ENCODE peak calls at places on chromosomes 13 and 19, in seven cellular contexts. One of them, this sample, is unnamed.
A peak's percentile ranks its signal among the peaks of the same experiment; 100 is the strongest.

GRCh38 chr19:1811472-1811894 is 593 bp downstream of the ATP8B3 start:
- DNase-seq in trophoblast cell: peak; percentile 91
- DNase-seq in IMR-90: peak; percentile 67
- DNase-seq in neuronal stem cell: no peak
- DNase-seq in mesenchymal stem cell: peak; percentile 66
- DNase-seq in mesendoderm: peak; percentile 41
- DNase-seq in H1: no peak
- DNase-seq in this sample: no peak

GRCh38 chr13:105346141-105346766 is 1189.2 kb downstream of the EFNB2 start:
- DNase-seq in IMR-90: peak; percentile 90
- DNase-seq in trophoblast cell: peak; percentile 17
- DNase-seq in H1: no peak
- DNase-seq in neuronal stem cell: no peak
- DNase-seq in mesendoderm: no peak
- DNase-seq in mesenchymal stem cell: peak; percentile 90
- DNase-seq in this sample: no peak

GRCh38 chr13:97621631-97622030 is 187.7 kb downstream of the RAP2A start:
- DNase-seq in mesenchymal stem cell: no peak
- DNase-seq in mesendoderm: peak; percentile 51
- DNase-seq in neuronal stem cell: peak; percentile 20
- DNase-seq in trophoblast cell: no peak
- DNase-seq in H1: peak; percentile 66
- DNase-seq in IMR-90: no peak
- DNase-seq in this sample: peak; percentile 73

GRCh38 chr13:52454459-52454824 is 836 bp upstream of the CKAP2 start:
- DNase-seq in mesenchymal stem cell: peak; percentile 6
- DNase-seq in neuronal stem cell: no peak
- DNase-seq in H1: no peak
- DNase-seq in mesendoderm: peak; percentile 3
- DNase-seq in trophoblast cell: no peak
- DNase-seq in IMR-90: peak; percentile 8
- DNase-seq in this sample: peak; percentile 27

GRCh38 chr19:41860419-41861097 is 503 bp downstream of the RPS19 start:
- DNase-seq in neuronal stem cell: no peak
- DNase-seq in trophoblast cell: no peak
- DNase-seq in mesendoderm: no peak
- DNase-seq in H1: no peak
- DNase-seq in IMR-90: no peak
- DNase-seq in mesenchymal stem cell: peak; percentile 5
- DNase-seq in this sample: no peak

GRCh38 chr13:110419391-110419791 is 112.3 kb downstream of the COL4A2 start:
- DNase-seq in H1: no peak
- DNase-seq in trophoblast cell: peak; percentile 96
- DNase-seq in mesendoderm: no peak
- DNase-seq in mesenchymal stem cell: no peak
- DNase-seq in neuronal stem cell: no peak
- DNase-seq in IMR-90: no peak
- DNase-seq in this sample: no peak

GRCh38 chr19:17411801-17412200 is 6.4 kb upstream of the BST2 start:
- DNase-seq in mesendoderm: no peak
- DNase-seq in neuronal stem cell: no peak
- DNase-seq in H1: no peak
- DNase-seq in mesenchymal stem cell: no peak
- DNase-seq in IMR-90: no peak
- DNase-seq in trophoblast cell: no peak
- DNase-seq in this sample: no peak

GRCh38 chr19:3687774-3688706 is 12.2 kb downstream of the PIP5K1C start:
- DNase-seq in H1: no peak
- DNase-seq in trophoblast cell: peak; percentile 87
- DNase-seq in mesenchymal stem cell: no peak
- DNase-seq in neuronal stem cell: no peak
- DNase-seq in IMR-90: no peak
- DNase-seq in mesendoderm: peak; percentile 58
- DNase-seq in this sample: peak; percentile 71

GRCh38 chr13:97028441-97029299 is 34.4 kb upstream of the OXGR1 start:
- DNase-seq in trophoblast cell: peak; percentile 73
- DNase-seq in IMR-90: peak; percentile 40
- DNase-seq in mesendoderm: peak; percentile 62
- DNase-seq in H1: peak; percentile 79
- DNase-seq in neuronal stem cell: peak; percentile 59
- DNase-seq in mesenchymal stem cell: peak; percentile 58
- DNase-seq in this sample: peak; percentile 37

GRCh38 chr19:3975144-3975543 is 4.2 kb upstream of the DAPK3 start:
- DNase-seq in H1: peak; percentile 40
- DNase-seq in mesendoderm: no peak
- DNase-seq in mesenchymal stem cell: no peak
- DNase-seq in IMR-90: no peak
- DNase-seq in trophoblast cell: no peak
- DNase-seq in neuronal stem cell: no peak
- DNase-seq in this sample: peak; percentile 30

GRCh38 chr13:101631403-101631802 is 178.9 kb downstream of the ITGBL1 start:
- DNase-seq in IMR-90: no peak
- DNase-seq in trophoblast cell: no peak
- DNase-seq in H1: no peak
- DNase-seq in mesendoderm: no peak
- DNase-seq in mesenchymal stem cell: no peak
- DNase-seq in neuronal stem cell: no peak
- DNase-seq in this sample: no peak

GRCh38 chr13:52405767-52406494 is at the start of gene THSD1:
- DNase-seq in neuronal stem cell: peak; percentile 17
- DNase-seq in mesenchymal stem cell: no peak
- DNase-seq in mesendoderm: peak; percentile 27
- DNase-seq in IMR-90: peak; percentile 41
- DNase-seq in trophoblast cell: no peak
- DNase-seq in H1: peak; percentile 65
- DNase-seq in this sample: peak; percentile 55

GRCh38 chr19:2207991-2208860 is 27.9 kb downstream of the PLEKHJ1 start:
- DNase-seq in IMR-90: peak; percentile 57
- DNase-seq in mesendoderm: peak; percentile 62
- DNase-seq in neuronal stem cell: peak; percentile 40
- DNase-seq in mesenchymal stem cell: peak; percentile 91
- DNase-seq in trophoblast cell: no peak
- DNase-seq in H1: peak; percentile 72
- DNase-seq in this sample: peak; percentile 74

GRCh38 chr13:98766120-98766519 is 13.6 kb upstream of the SLC15A1 start:
- DNase-seq in trophoblast cell: no peak
- DNase-seq in neuronal stem cell: no peak
- DNase-seq in mesendoderm: no peak
- DNase-seq in H1: no peak
- DNase-seq in IMR-90: no peak
- DNase-seq in mesenchymal stem cell: no peak
- DNase-seq in this sample: no peak

GRCh38 chr13:96229356-96229755 is 139.4 kb downstream of the HS6ST3 start:
- DNase-seq in trophoblast cell: peak; percentile 14
- DNase-seq in mesenchymal stem cell: peak; percentile 17
- DNase-seq in mesendoderm: peak; percentile 86
- DNase-seq in neuronal stem cell: no peak
- DNase-seq in IMR-90: no peak
- DNase-seq in H1: no peak
- DNase-seq in this sample: peak; percentile 43

GRCh38 chr19:51294211-51294976 is 17.1 kb upstream of the IGLON5 start:
- DNase-seq in trophoblast cell: no peak
- DNase-seq in mesenchymal stem cell: no peak
- DNase-seq in IMR-90: no peak
- DNase-seq in neuronal stem cell: no peak
- DNase-seq in mesendoderm: peak; percentile 44
- DNase-seq in H1: peak; percentile 55
- DNase-seq in this sample: peak; percentile 73

GRCh38 chr13:89695343-89696257 is 1651.9 kb upstream of the MIR17HG start:
- DNase-seq in mesendoderm: peak; percentile 77
- DNase-seq in H1: peak; percentile 82
- DNase-seq in neuronal stem cell: peak; percentile 57
- DNase-seq in mesenchymal stem cell: peak; percentile 65
- DNase-seq in trophoblast cell: peak; percentile 20
- DNase-seq in IMR-90: peak; percentile 8
- DNase-seq in this sample: peak; percentile 46

DNA sequence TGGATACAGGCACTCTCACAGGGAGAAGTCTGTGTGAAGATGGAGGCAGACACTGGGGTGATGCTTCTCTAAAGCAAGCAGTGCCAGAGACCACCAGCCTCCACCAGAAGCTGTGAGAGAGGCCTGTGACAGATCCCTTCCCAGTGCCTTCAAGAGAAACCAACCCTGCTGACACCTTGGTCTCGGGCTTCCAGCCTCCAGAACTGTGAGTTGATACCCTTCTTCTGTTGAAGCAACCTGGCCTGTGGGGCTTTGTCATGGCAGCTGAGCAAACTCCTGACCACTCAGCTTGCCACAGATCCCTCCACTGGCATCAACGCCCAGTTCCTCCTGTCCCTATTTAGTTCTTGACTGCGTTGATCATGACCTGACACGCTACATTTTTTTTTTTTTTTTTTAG is 29.0 kb downstream of the ELAVL1 start:
- DNase-seq in trophoblast cell: no peak
- DNase-seq in neuronal stem cell: no peak
- DNase-seq in mesendoderm: no peak
- DNase-seq in IMR-90: no peak
- DNase-seq in mesenchymal stem cell: no peak
- DNase-seq in H1: no peak
- DNase-seq in this sample: no peak
- H2AK5ac ChIP-seq in trophoblast cell: no peak overlapping the region
- H2AK5ac ChIP-seq in neuronal stem cell: no peak overlapping the region
- H2AK5ac ChIP-seq in mesendoderm: no peak overlapping the region
- H2AK5ac ChIP-seq in IMR-90: no peak overlapping the region
- H2AK5ac ChIP-seq in mesenchymal stem cell: no peak overlapping the region
- H2AK5ac ChIP-seq in H1: no peak overlapping the region
- H2AK5ac ChIP-seq in this sample: no peak overlapping the region

GRCh38 chr19:15222738-15223648 is 9.3 kb downstream of the EPHX3 start:
- DNase-seq in mesendoderm: peak; percentile 99
- DNase-seq in mesenchymal stem cell: peak; percentile 96
- DNase-seq in IMR-90: peak; percentile 95
- DNase-seq in trophoblast cell: peak; percentile 85
- DNase-seq in neuronal stem cell: peak; percentile 98
- DNase-seq in H1: peak; percentile 92
- DNase-seq in this sample: peak; percentile 98

GRCh38 chr19:15223649-15224371 is 8.4 kb downstream of the EPHX3 start:
- DNase-seq in neuronal stem cell: no peak
- DNase-seq in trophoblast cell: no peak
- DNase-seq in IMR-90: no peak
- DNase-seq in H1: no peak
- DNase-seq in mesenchymal stem cell: peak; percentile 36
- DNase-seq in mesendoderm: peak; percentile 47
- DNase-seq in this sample: no peak

GRCh38 chr19:15231256-15231655 is 992 bp downstream of the EPHX3 start:
- DNase-seq in mesenchymal stem cell: no peak
- DNase-seq in trophoblast cell: peak; percentile 48
- DNase-seq in H1: no peak
- DNase-seq in IMR-90: no peak
- DNase-seq in mesendoderm: no peak
- DNase-seq in neuronal stem cell: no peak
- DNase-seq in this sample: no peak

GRCh38 chr19:15227261-15227660 is 5.0 kb downstream of the EPHX3 start:
- DNase-seq in mesendoderm: no peak
- DNase-seq in mesenchymal stem cell: no peak
- DNase-seq in neuronal stem cell: no peak
- DNase-seq in IMR-90: no peak
- DNase-seq in H1: no peak
- DNase-seq in trophoblast cell: peak; percentile 69
- DNase-seq in this sample: no peak

GRCh38 chr19:15225797-15226196 is 6.5 kb downstream of the EPHX3 start:
- DNase-seq in mesenchymal stem cell: no peak
- DNase-seq in mesendoderm: no peak
- DNase-seq in neuronal stem cell: no peak
- DNase-seq in trophoblast cell: no peak
- DNase-seq in H1: no peak
- DNase-seq in IMR-90: no peak
- DNase-seq in this sample: no peak
- H2BK120ac ChIP-seq in mesenchymal stem cell: no peak overlapping the region
- H2BK120ac ChIP-seq in mesendoderm: no peak overlapping the region
- H2BK120ac ChIP-seq in neuronal stem cell: no peak overlapping the region
- H2BK120ac ChIP-seq in trophoblast cell: no peak overlapping the region
- H2BK120ac ChIP-seq in H1: no peak overlapping the region
- H2BK120ac ChIP-seq in IMR-90: no peak overlapping the region
- H2BK120ac ChIP-seq in this sample: no peak overlapping the region

GRCh38 chr13:40492511-40492910 is 173.9 kb downstream of the FOXO1 start:
- DNase-seq in neuronal stem cell: no peak
- DNase-seq in mesendoderm: no peak
- DNase-seq in mesenchymal stem cell: no peak
- DNase-seq in H1: no peak
- DNase-seq in trophoblast cell: no peak
- DNase-seq in IMR-90: no peak
- DNase-seq in this sample: no peak

GRCh38 chr13:40495620-40496001 is 170.8 kb downstream of the FOXO1 start:
- DNase-seq in mesenchymal stem cell: no peak
- DNase-seq in IMR-90: no peak
- DNase-seq in H1: no peak
- DNase-seq in trophoblast cell: no peak
- DNase-seq in neuronal stem cell: no peak
- DNase-seq in mesendoderm: no peak
- DNase-seq in this sample: no peak

GRCh38 chr13:40496035-40496810 is 170.2 kb downstream of the FOXO1 start:
- DNase-seq in trophoblast cell: peak; percentile 81
- DNase-seq in mesenchymal stem cell: no peak
- DNase-seq in IMR-90: no peak
- DNase-seq in mesendoderm: peak; percentile 76
- DNase-seq in H1: no peak
- DNase-seq in neuronal stem cell: no peak
- DNase-seq in this sample: no peak

GRCh38 chr13:40494932-40495619 is 171.4 kb downstream of the FOXO1 start:
- DNase-seq in trophoblast cell: no peak
- DNase-seq in mesendoderm: no peak
- DNase-seq in neuronal stem cell: no peak
- DNase-seq in mesenchymal stem cell: no peak
- DNase-seq in IMR-90: no peak
- DNase-seq in H1: no peak
- DNase-seq in this sample: no peak

DNA sequence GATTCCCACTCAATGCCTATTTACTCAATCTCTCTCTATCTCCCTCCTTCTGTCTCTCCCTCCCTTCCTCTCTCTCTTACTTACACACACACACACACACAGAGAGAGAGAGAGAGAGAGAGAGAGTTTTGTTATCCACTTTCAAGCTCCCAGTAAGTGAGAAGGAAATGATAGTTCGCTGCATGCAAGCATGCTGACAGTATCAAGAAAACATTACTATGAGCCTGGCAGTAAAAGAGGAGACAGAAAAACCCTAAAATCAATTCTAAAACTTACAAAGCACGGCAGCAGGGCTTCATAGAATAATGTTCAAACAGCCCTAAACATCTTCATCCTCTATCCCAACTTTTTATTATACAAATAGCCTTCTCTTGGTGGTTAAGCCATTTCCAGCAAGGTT is 171.9 kb downstream of the FOXO1 start:
- DNase-seq in trophoblast cell: no peak
- DNase-seq in H1: no peak
- DNase-seq in IMR-90: no peak
- DNase-seq in mesendoderm: no peak
- DNase-seq in neuronal stem cell: no peak
- DNase-seq in mesenchymal stem cell: peak; percentile 1
- DNase-seq in this sample: no peak
- H2AK5ac ChIP-seq in trophoblast cell: no peak overlapping the region
- H2AK5ac ChIP-seq in H1: no peak overlapping the region
- H2AK5ac ChIP-seq in IMR-90: no peak overlapping the region
- H2AK5ac ChIP-seq in mesendoderm: no peak overlapping the region
- H2AK5ac ChIP-seq in neuronal stem cell: no peak overlapping the region
- H2AK5ac ChIP-seq in mesenchymal stem cell: no peak overlapping the region
- H2AK5ac ChIP-seq in this sample: no peak overlapping the region

DNA sequence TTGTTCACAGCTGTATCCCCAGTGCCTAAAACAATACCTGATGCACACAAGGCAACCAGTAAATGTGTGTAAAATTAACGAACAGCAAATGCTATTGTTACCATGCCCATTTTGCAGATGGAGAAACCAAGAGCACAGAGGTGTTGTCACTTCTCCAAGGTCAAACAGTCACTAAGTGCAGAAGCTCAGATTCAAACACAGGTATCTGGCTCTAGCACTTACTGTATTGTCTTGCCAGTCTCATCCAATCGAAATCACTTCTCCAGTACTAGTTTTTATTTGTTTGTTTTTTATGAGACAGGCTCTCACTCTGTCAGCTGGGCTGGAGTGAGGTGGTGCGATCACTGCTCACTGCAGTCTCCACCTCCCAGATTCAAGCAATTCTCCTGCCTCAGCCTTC is 13.7 kb downstream of the PLD3 start:
- DNase-seq in mesendoderm: no peak
- DNase-seq in mesenchymal stem cell: no peak
- DNase-seq in IMR-90: no peak
- DNase-seq in neuronal stem cell: no peak
- DNase-seq in trophoblast cell: no peak
- DNase-seq in H1: no peak
- DNase-seq in this sample: no peak
- H2BK120ac ChIP-seq in mesendoderm: no peak overlapping the region
- H2BK120ac ChIP-seq in mesenchymal stem cell: no peak overlapping the region
- H2BK120ac ChIP-seq in IMR-90: no peak overlapping the region
- H2BK120ac ChIP-seq in neuronal stem cell: no peak overlapping the region
- H2BK120ac ChIP-seq in trophoblast cell: peak overlapping the region; percentile 36
- H2BK120ac ChIP-seq in H1: no peak overlapping the region
- H2BK120ac ChIP-seq in this sample: no peak overlapping the region